ENCODE peak calls at places on chromosomes 13 and 19, in nine cellular contexts. One of them, this sample, is unnamed.

GRCh38 chr19:8468761-8469458 is 24.1 kb downstream of the HNRNPM start:
- DNase-seq in HepG2: no peak
- DNase-seq in stomach: no peak
- DNase-seq in K562: no peak
- DNase-seq in Peyer's patch: no peak
- DNase-seq in sigmoid colon: no peak
- DNase-seq in ovary: no peak
- DNase-seq in tibial nerve: no peak
- DNase-seq in HL-60: no peak
- DNase-seq in this sample: no peak

GRCh38 chr13:35866801-35867200 is 264.4 kb downstream of the DCLK1 start:
- DNase-seq in HepG2: no peak
- DNase-seq in stomach: no peak
- DNase-seq in K562: no peak
- DNase-seq in Peyer's patch: no peak
- DNase-seq in sigmoid colon: no peak
- DNase-seq in ovary: no peak
- DNase-seq in tibial nerve: no peak
- DNase-seq in HL-60: no peak
- DNase-seq in this sample: no peak

GRCh38 chr13:106182404-106182803 is 353.1 kb downstream of the EFNB2 start:
- DNase-seq in HepG2: no peak
- DNase-seq in stomach: no peak
- DNase-seq in K562: no peak
- DNase-seq in Peyer's patch: no peak
- DNase-seq in sigmoid colon: no peak
- DNase-seq in ovary: no peak
- DNase-seq in tibial nerve: no peak
- DNase-seq in HL-60: peak
- DNase-seq in this sample: peak

GRCh38 chr19:11380653-11381534 is 3.2 kb downstream of the EPOR start:
- DNase-seq in HepG2: peak
- DNase-seq in stomach: peak
- DNase-seq in K562: peak
- DNase-seq in Peyer's patch: peak
- DNase-seq in sigmoid colon: peak
- DNase-seq in ovary: peak
- DNase-seq in tibial nerve: peak
- DNase-seq in HL-60: peak
- DNase-seq in this sample: peak

GRCh38 chr19:10233946-10234345 is 2.8 kb upstream of the S1PR2 start:
- DNase-seq in HepG2: no peak
- DNase-seq in stomach: no peak
- DNase-seq in K562: no peak
- DNase-seq in Peyer's patch: no peak
- DNase-seq in sigmoid colon: no peak
- DNase-seq in ovary: no peak
- DNase-seq in tibial nerve: no peak
- DNase-seq in HL-60: no peak
- DNase-seq in this sample: no peak

GRCh38 chr19:36110487-36111199 is at the start of gene OVOL3:
- DNase-seq in HepG2: no peak
- DNase-seq in stomach: no peak
- DNase-seq in K562: no peak
- DNase-seq in Peyer's patch: no peak
- DNase-seq in sigmoid colon: no peak
- DNase-seq in ovary: no peak
- DNase-seq in tibial nerve: no peak
- DNase-seq in HL-60: no peak
- DNase-seq in this sample: no peak

GRCh38 chr19:51727349-51727880 is 3.6 kb upstream of the HAS1 start:
- DNase-seq in HepG2: no peak
- DNase-seq in stomach: no peak
- DNase-seq in K562: no peak
- DNase-seq in Peyer's patch: no peak
- DNase-seq in sigmoid colon: no peak
- DNase-seq in ovary: no peak
- DNase-seq in tibial nerve: no peak
- DNase-seq in HL-60: no peak
- DNase-seq in this sample: no peak

GRCh38 chr13:75417006-75417384 is 65.0 kb downstream of the TBC1D4 start:
- DNase-seq in HepG2: no peak
- DNase-seq in stomach: no peak
- DNase-seq in K562: no peak
- DNase-seq in Peyer's patch: no peak
- DNase-seq in sigmoid colon: no peak
- DNase-seq in ovary: no peak
- DNase-seq in tibial nerve: no peak
- DNase-seq in HL-60: no peak
- DNase-seq in this sample: no peak

GRCh38 chr13:97492684-97493371 is 58.9 kb downstream of the RAP2A start:
- DNase-seq in HepG2: no peak
- DNase-seq in stomach: no peak
- DNase-seq in K562: no peak
- DNase-seq in Peyer's patch: no peak
- DNase-seq in sigmoid colon: no peak
- DNase-seq in ovary: no peak
- DNase-seq in tibial nerve: no peak
- DNase-seq in HL-60: no peak
- DNase-seq in this sample: no peak

GRCh38 chr19:42324655-42325307 is 654 bp upstream of the MEGF8 start:
- DNase-seq in HepG2: no peak
- DNase-seq in stomach: no peak
- DNase-seq in K562: no peak
- DNase-seq in Peyer's patch: peak
- DNase-seq in sigmoid colon: no peak
- DNase-seq in ovary: peak
- DNase-seq in tibial nerve: no peak
- DNase-seq in HL-60: no peak
- DNase-seq in this sample: peak

GRCh38 chr19:35975608-35976214 is 19.3 kb upstream of the SDHAF1 start:
- DNase-seq in HepG2: no peak
- DNase-seq in stomach: no peak
- DNase-seq in K562: peak
- DNase-seq in Peyer's patch: no peak
- DNase-seq in sigmoid colon: no peak
- DNase-seq in ovary: no peak
- DNase-seq in tibial nerve: no peak
- DNase-seq in HL-60: no peak
- DNase-seq in this sample: no peak

GRCh38 chr13:113636266-113636963 is 21.6 kb downstream of the ATP4B start:
- DNase-seq in HepG2: no peak
- DNase-seq in stomach: no peak
- DNase-seq in K562: no peak
- DNase-seq in Peyer's patch: peak
- DNase-seq in sigmoid colon: peak
- DNase-seq in ovary: peak
- DNase-seq in tibial nerve: no peak
- DNase-seq in HL-60: no peak
- DNase-seq in this sample: no peak

GRCh38 chr13:72726721-72727416 is 560 bp downstream of the MZT1 start:
- DNase-seq in HepG2: peak
- DNase-seq in stomach: peak
- DNase-seq in K562: peak
- DNase-seq in Peyer's patch: peak
- DNase-seq in sigmoid colon: peak
- DNase-seq in ovary: peak
- DNase-seq in tibial nerve: no peak
- DNase-seq in HL-60: peak
- DNase-seq in this sample: peak

GRCh38 chr13:26558074-26558805 is 757 bp downstream of the WASF3 start:
- DNase-seq in HepG2: no peak
- DNase-seq in stomach: no peak
- DNase-seq in K562: no peak
- DNase-seq in Peyer's patch: no peak
- DNase-seq in sigmoid colon: no peak
- DNase-seq in ovary: no peak
- DNase-seq in tibial nerve: no peak
- DNase-seq in HL-60: no peak
- DNase-seq in this sample: peak
- H3K27ac ChIP-seq in HepG2: peak
- H3K27ac ChIP-seq in stomach: peak
- H3K27ac ChIP-seq in K562: no peak
- H3K27ac ChIP-seq in Peyer's patch: no peak
- H3K27ac ChIP-seq in sigmoid colon: peak
- H3K27ac ChIP-seq in ovary: peak
- H3K27ac ChIP-seq in tibial nerve: peak
- H3K27ac ChIP-seq in HL-60: no peak
- H3K27ac ChIP-seq in this sample: no peak

GRCh38 chr19:19566306-19566705 is 28.2 kb downstream of the CILP2 start:
- DNase-seq in HepG2: no peak
- DNase-seq in stomach: no peak
- DNase-seq in K562: no peak
- DNase-seq in Peyer's patch: no peak
- DNase-seq in sigmoid colon: no peak
- DNase-seq in ovary: no peak
- DNase-seq in tibial nerve: no peak
- DNase-seq in HL-60: no peak
- DNase-seq in this sample: no peak
- H3K4me3 ChIP-seq in HepG2: no peak
- H3K4me3 ChIP-seq in stomach: no peak
- H3K4me3 ChIP-seq in K562: no peak
- H3K4me3 ChIP-seq in Peyer's patch: no peak
- H3K4me3 ChIP-seq in sigmoid colon: no peak
- H3K4me3 ChIP-seq in ovary: no peak
- H3K4me3 ChIP-seq in tibial nerve: no peak
- H3K4me3 ChIP-seq in HL-60: no peak
- H3K4me3 ChIP-seq in this sample: no peak

DNA sequence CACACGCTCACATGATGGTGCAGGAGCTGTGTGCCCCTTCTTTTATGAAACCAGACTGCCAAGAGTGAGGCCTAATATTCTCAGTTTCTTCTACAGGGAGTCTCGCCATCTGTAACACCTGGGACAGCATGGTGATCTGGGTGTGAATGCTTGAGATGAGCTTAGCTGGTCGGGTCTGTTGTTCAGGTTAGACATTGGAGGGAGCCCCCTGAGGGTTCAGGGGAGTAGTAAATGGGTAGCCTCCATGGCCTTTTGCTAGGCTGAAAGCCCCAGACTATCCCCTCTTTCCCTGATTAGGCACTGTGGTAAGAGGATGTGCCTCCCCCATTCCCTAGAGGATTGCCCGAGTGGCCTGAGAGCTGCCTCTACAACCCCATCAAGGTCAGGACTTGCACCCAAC is 1916.1 kb downstream of the PCDH9 start:
- DNase-seq in HepG2: no peak
- DNase-seq in stomach: no peak
- DNase-seq in K562: no peak
- DNase-seq in Peyer's patch: no peak
- DNase-seq in sigmoid colon: no peak
- DNase-seq in ovary: no peak
- DNase-seq in tibial nerve: no peak
- DNase-seq in HL-60: no peak
- DNase-seq in this sample: no peak
- H3K27ac ChIP-seq in HepG2: no peak
- H3K27ac ChIP-seq in stomach: no peak
- H3K27ac ChIP-seq in K562: no peak
- H3K27ac ChIP-seq in Peyer's patch: no peak
- H3K27ac ChIP-seq in sigmoid colon: no peak
- H3K27ac ChIP-seq in ovary: no peak
- H3K27ac ChIP-seq in tibial nerve: no peak
- H3K27ac ChIP-seq in HL-60: no peak
- H3K27ac ChIP-seq in this sample: no peak

DNA sequence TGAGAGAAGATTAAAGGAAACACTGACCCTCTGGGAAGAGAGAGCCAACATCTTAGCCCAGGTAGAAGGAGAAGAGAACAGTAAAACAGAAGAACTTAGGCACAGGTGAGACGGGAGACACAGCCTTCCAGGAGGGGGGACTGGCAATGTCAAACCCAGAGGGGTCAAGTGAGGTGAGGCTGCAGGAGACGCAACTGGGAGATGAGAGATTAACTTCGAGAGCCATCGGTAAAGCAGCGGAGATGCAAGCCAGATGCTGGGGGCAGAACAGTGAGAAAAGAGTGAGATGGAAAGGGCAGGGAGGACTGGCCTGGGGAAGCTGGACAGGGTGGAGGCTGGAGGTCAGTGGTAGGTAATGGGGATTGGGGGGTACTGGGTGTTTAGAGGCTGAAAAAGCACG is 5.2 kb downstream of the INSR start:
- DNase-seq in HepG2: no peak
- DNase-seq in stomach: no peak
- DNase-seq in K562: no peak
- DNase-seq in Peyer's patch: no peak
- DNase-seq in sigmoid colon: no peak
- DNase-seq in ovary: no peak
- DNase-seq in tibial nerve: no peak
- DNase-seq in HL-60: no peak
- DNase-seq in this sample: no peak
- H3K4me3 ChIP-seq in HepG2: no peak
- H3K4me3 ChIP-seq in stomach: no peak
- H3K4me3 ChIP-seq in K562: no peak
- H3K4me3 ChIP-seq in Peyer's patch: no peak
- H3K4me3 ChIP-seq in sigmoid colon: no peak
- H3K4me3 ChIP-seq in ovary: no peak
- H3K4me3 ChIP-seq in tibial nerve: peak
- H3K4me3 ChIP-seq in HL-60: no peak
- H3K4me3 ChIP-seq in this sample: no peak

DNA sequence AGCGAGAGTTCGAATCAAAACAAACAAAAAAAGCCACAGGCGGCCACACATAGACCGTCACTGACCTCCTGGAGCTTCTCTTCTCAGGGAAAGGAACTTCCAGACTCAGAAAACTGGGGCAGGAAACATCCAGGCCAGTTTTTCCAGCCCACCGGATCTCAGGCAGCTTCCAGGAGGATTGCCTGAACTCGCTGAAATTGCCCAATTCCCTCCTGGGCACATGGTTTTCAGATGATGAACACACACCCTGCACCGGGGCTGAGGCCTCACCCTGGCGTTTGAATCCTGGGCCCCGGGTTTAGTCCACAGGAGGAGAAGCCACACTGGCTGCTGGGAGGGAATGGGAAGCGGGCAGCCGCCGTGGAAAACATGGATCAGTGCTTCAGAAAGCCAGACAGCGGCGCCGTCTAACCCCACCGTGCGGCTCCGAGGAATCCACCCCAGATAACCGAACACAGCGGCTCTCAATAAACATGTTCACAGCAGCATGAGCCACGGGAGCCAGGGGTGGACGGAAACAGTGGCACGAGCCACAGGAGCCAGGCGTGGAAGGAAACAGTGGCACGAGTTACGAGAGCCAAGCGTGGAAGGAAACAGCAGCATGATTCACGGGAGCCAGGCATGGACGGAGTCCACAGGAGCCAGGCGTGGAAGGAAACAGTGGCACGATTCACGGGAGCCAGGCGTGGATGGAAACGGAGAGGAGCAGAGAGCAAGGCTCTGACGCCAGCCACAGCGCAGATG is 18.2 kb upstream of the PTBP1 start:
- DNase-seq in HepG2: peak
- DNase-seq in stomach: no peak
- DNase-seq in K562: no peak
- DNase-seq in Peyer's patch: peak
- DNase-seq in sigmoid colon: peak
- DNase-seq in ovary: no peak
- DNase-seq in tibial nerve: peak
- DNase-seq in HL-60: no peak
- DNase-seq in this sample: no peak
- H3K27ac ChIP-seq in HepG2: peak
- H3K27ac ChIP-seq in stomach: peak
- H3K27ac ChIP-seq in K562: no peak
- H3K27ac ChIP-seq in Peyer's patch: no peak
- H3K27ac ChIP-seq in sigmoid colon: no peak
- H3K27ac ChIP-seq in ovary: no peak
- H3K27ac ChIP-seq in tibial nerve: peak
- H3K27ac ChIP-seq in HL-60: no peak
- H3K27ac ChIP-seq in this sample: peak

This sample was measured in colonic mucosa.